ENCODE peak calls at places on chromosomes 13 and 19, in five cellular contexts. One of them, this sample, is unnamed.

GRCh38 chr13:52177276-52177675 is 17.9 kb upstream of the NEK3 start:
- DNase-seq in HFF-Myc: no peak
- DNase-seq in NCI-H345: no peak
- DNase-seq in NCI-H1105: no peak
- DNase-seq in aorta: no peak
- DNase-seq in this sample: no peak

GRCh38 chr19:45380107-45380506 is 9.7 kb upstream of the ERCC2 start:
- DNase-seq in NCI-H1105: no peak
- DNase-seq in aorta: no peak
- DNase-seq in NCI-H345: no peak
- DNase-seq in HFF-Myc: no peak
- DNase-seq in this sample: no peak

GRCh38 chr13:43894438-43894837 is 14.7 kb downstream of the LACC1 start:
- DNase-seq in HFF-Myc: no peak
- DNase-seq in NCI-H345: no peak
- DNase-seq in NCI-H1105: no peak
- DNase-seq in aorta: no peak
- DNase-seq in this sample: no peak

GRCh38 chr19:50967924-50968708 is 1.3 kb downstream of the KLK6 start:
- DNase-seq in aorta: peak; percentile 20
- DNase-seq in NCI-H1105: no peak
- DNase-seq in HFF-Myc: no peak
- DNase-seq in NCI-H345: no peak
- DNase-seq in this sample: no peak

GRCh38 chr19:44002566-44003460 is at the start of gene ZNF230:
- DNase-seq in NCI-H345: peak; percentile 93
- DNase-seq in NCI-H1105: peak; percentile 91
- DNase-seq in HFF-Myc: peak; percentile 90
- DNase-seq in aorta: peak; percentile 93
- DNase-seq in this sample: peak; percentile 91

GRCh38 chr19:8069116-8069973 is 16.8 kb downstream of the CCL25 start:
- DNase-seq in HFF-Myc: peak; percentile 7
- DNase-seq in NCI-H345: peak; percentile 12
- DNase-seq in aorta: no peak
- DNase-seq in NCI-H1105: no peak
- DNase-seq in this sample: no peak

GRCh38 chr19:1163934-1164683 is 10.0 kb downstream of the SBNO2 start:
- DNase-seq in aorta: no peak
- DNase-seq in HFF-Myc: no peak
- DNase-seq in NCI-H345: no peak
- DNase-seq in NCI-H1105: no peak
- DNase-seq in this sample: peak; percentile 61

GRCh38 chr19:13163609-13164364 is 13.6 kb downstream of the IER2 start:
- DNase-seq in aorta: peak; percentile 91
- DNase-seq in NCI-H345: no peak
- DNase-seq in NCI-H1105: no peak
- DNase-seq in HFF-Myc: no peak
- DNase-seq in this sample: no peak

GRCh38 chr19:23070353-23070781 is 46.5 kb upstream of the ZNF730 start:
- DNase-seq in NCI-H1105: no peak
- DNase-seq in aorta: no peak
- DNase-seq in NCI-H345: no peak
- DNase-seq in HFF-Myc: peak; percentile 26
- DNase-seq in this sample: no peak

GRCh38 chr19:13016628-13017305 is 21.5 kb downstream of the NFIX start:
- DNase-seq in aorta: no peak
- DNase-seq in HFF-Myc: no peak
- DNase-seq in NCI-H345: no peak
- DNase-seq in NCI-H1105: no peak
- DNase-seq in this sample: no peak

GRCh38 chr13:114173753-114174152 is 5.3 kb upstream of the CFAP97D2 start:
- DNase-seq in NCI-H345: no peak
- DNase-seq in NCI-H1105: no peak
- DNase-seq in HFF-Myc: no peak
- DNase-seq in aorta: no peak
- DNase-seq in this sample: no peak

GRCh38 chr13:45238945-45239795 is 38.3 kb upstream of the KCTD4 start:
- DNase-seq in NCI-H1105: no peak
- DNase-seq in aorta: no peak
- DNase-seq in NCI-H345: no peak
- DNase-seq in HFF-Myc: no peak
- DNase-seq in this sample: no peak

GRCh38 chr19:19321143-19321577 is 531 bp downstream of the MAU2 start:
- DNase-seq in NCI-H1105: peak; percentile 13
- DNase-seq in NCI-H345: no peak
- DNase-seq in aorta: no peak
- DNase-seq in HFF-Myc: no peak
- DNase-seq in this sample: no peak

GRCh38 chr19:12937243-12938053 is 961 bp upstream of the CALR start:
- DNase-seq in NCI-H345: no peak
- DNase-seq in HFF-Myc: no peak
- DNase-seq in NCI-H1105: no peak
- DNase-seq in aorta: no peak
- DNase-seq in this sample: no peak

GRCh38 chr13:44735806-44736205 is 159.7 kb upstream of the TSC22D1 start:
- DNase-seq in NCI-H1105: no peak
- DNase-seq in HFF-Myc: no peak
- DNase-seq in aorta: no peak
- DNase-seq in NCI-H345: no peak
- DNase-seq in this sample: no peak

GRCh38 chr19:38478273-38478971 is 44.9 kb downstream of the RYR1 start:
- DNase-seq in HFF-Myc: no peak
- DNase-seq in NCI-H345: no peak
- DNase-seq in aorta: no peak
- DNase-seq in NCI-H1105: no peak
- DNase-seq in this sample: no peak

GRCh38 chr13:79709526-79709925 is 228.6 kb downstream of the NDFIP2 start:
- DNase-seq in aorta: no peak
- DNase-seq in NCI-H1105: no peak
- DNase-seq in HFF-Myc: peak; percentile 15
- DNase-seq in NCI-H345: no peak
- DNase-seq in this sample: no peak

GRCh38 chr19:45641274-45642105 is 2.3 kb upstream of the EML2 start:
- DNase-seq in HFF-Myc: peak; percentile 86
- DNase-seq in NCI-H1105: peak; percentile 87
- DNase-seq in NCI-H345: peak; percentile 84
- DNase-seq in aorta: peak; percentile 88
- DNase-seq in this sample: peak; percentile 95

GRCh38 chr19:11138659-11139526 is 16.7 kb downstream of the SPC24 start:
- DNase-seq in aorta: peak; percentile 91
- DNase-seq in NCI-H345: peak; percentile 0
- DNase-seq in HFF-Myc: no peak
- DNase-seq in NCI-H1105: no peak
- DNase-seq in this sample: no peak

GRCh38 chr13:98239156-98240076 is 62.3 kb upstream of the RNF113B start:
- DNase-seq in HFF-Myc: no peak
- DNase-seq in aorta: no peak
- DNase-seq in NCI-H1105: no peak
- DNase-seq in NCI-H345: peak; percentile 67
- DNase-seq in this sample: no peak

GRCh38 chr13:26037302-26037701 is 14.5 kb downstream of the SHISA2 start:
- DNase-seq in aorta: no peak
- DNase-seq in NCI-H345: no peak
- DNase-seq in HFF-Myc: no peak
- DNase-seq in NCI-H1105: no peak
- DNase-seq in this sample: no peak